ENCODE peak calls at places on chromosomes 11 and 22, in eight cellular contexts. B, X, E, R, F, Y, J and K are unnamed samples.

GRCh38 chr11:130726234-130726559 is 190.1 kb downstream of the SNX19 start:
- DNase-seq in B (no peak), X (no peak), E (peak), R (no peak), F (no peak), Y (peak), J (no peak), K (no peak)

GRCh38 chr11:102341844-102342318 is 5.1 kb upstream of the BIRC2 start:
- DNase-seq in B (peak), X (peak), E (peak), R (peak), F (no peak), Y (peak), J (peak), K (peak)

GRCh38 chr11:45204761-45205160 is 58.3 kb downstream of the PRDM11 start:
- DNase-seq in B (no peak), X (no peak), E (no peak), R (no peak), F (no peak), Y (no peak), J (no peak), K (no peak)

GRCh38 chr22:32665676-32666075 is 135.8 kb upstream of the TIMP3 start:
- DNase-seq in B (no peak), X (no peak), E (no peak), R (no peak), F (no peak), Y (no peak), J (no peak), K (no peak)

GRCh38 chr11:2089536-2090165 is 49.5 kb downstream of the IGF2 start:
- DNase-seq in B (no peak), X (peak), E (peak), R (no peak), F (peak), Y (peak), J (peak), K (peak)

GRCh38 chr11:47071871-47072270 is 104.8 kb downstream of the ARFGAP2 start:
- DNase-seq in B (no peak), X (no peak), E (no peak), R (no peak), F (no peak), Y (peak), J (no peak), K (no peak)

GRCh38 chr22:46044718-46045458 is 67.9 kb upstream of the WNT7B start:
- DNase-seq in B (no peak), X (no peak), E (peak), R (no peak), F (peak), Y (peak), J (no peak), K (no peak)

GRCh38 chr11:20015529-20016427 is 144.5 kb downstream of the DBX1 start:
- DNase-seq in B (no peak), X (no peak), E (no peak), R (no peak), F (no peak), Y (no peak), J (no peak), K (peak)

GRCh38 chr11:102451693-102452460 is 688 bp downstream of the TMEM123 start:
- DNase-seq in B (peak), X (peak), E (peak), R (no peak), F (peak), Y (peak), J (peak), K (peak)

GRCh38 chr22:18050065-18050464 is 25.7 kb upstream of the MICAL3 start:
- DNase-seq in B (no peak), X (no peak), E (no peak), R (no peak), F (peak), Y (no peak), J (no peak), K (no peak)

GRCh38 chr22:30275625-30276024 is 9.0 kb upstream of the OSM start:
- DNase-seq in B (no peak), X (no peak), E (no peak), R (no peak), F (no peak), Y (no peak), J (no peak), K (no peak)

GRCh38 chr11:81002374-81002773 is 1561.5 kb upstream of the TENM4 start:
- DNase-seq in B (no peak), X (no peak), E (no peak), R (no peak), F (no peak), Y (no peak), J (no peak), K (no peak)

GRCh38 chr22:24035296-24035695 is 24.2 kb downstream of the CABIN1 start:
- DNase-seq in B (no peak), X (no peak), E (no peak), R (no peak), F (no peak), Y (no peak), J (no peak), K (no peak)

GRCh38 chr11:8905528-8906165 is 5.3 kb upstream of the AKIP1 start:
- DNase-seq in B (no peak), X (no peak), E (no peak), R (no peak), F (no peak), Y (peak), J (no peak), K (no peak)

GRCh38 chr11:125001073-125001764 is 47.2 kb downstream of the CCDC15 start:
- DNase-seq in B (no peak), X (no peak), E (no peak), R (no peak), F (no peak), Y (no peak), J (no peak), K (no peak)

GRCh38 chr22:42957958-42958357 is 57.0 kb downstream of the PACSIN2 start:
- DNase-seq in B (no peak), X (no peak), E (no peak), R (no peak), F (no peak), Y (no peak), J (no peak), K (no peak)

GRCh38 chr22:27686534-27686933 is 115.0 kb downstream of the MN1 start:
- DNase-seq in B (no peak), X (peak), E (peak), R (peak), F (no peak), Y (peak), J (peak), K (peak)

GRCh38 chr11:68125164-68125563 is 4.0 kb upstream of the CHKA start:
- DNase-seq in B (no peak), X (no peak), E (no peak), R (no peak), F (no peak), Y (no peak), J (no peak), K (no peak)

GRCh38 chr11:19193916-19194315 is 7.9 kb downstream of the CSRP3 start:
- DNase-seq in B (no peak), X (no peak), E (no peak), R (no peak), F (no peak), Y (no peak), J (no peak), K (peak)

GRCh38 chr11:79461144-79461543 is 20.3 kb upstream of the TENM4 start:
- DNase-seq in B (peak), X (peak), E (no peak), R (no peak), F (no peak), Y (peak), J (peak), K (peak)